ENCODE peak calls at places on chromosomes 13 and 19, in six cellular contexts. One of them, this sample, is unnamed.
A peak's percentile ranks its signal among the peaks of the same experiment; 100 is the strongest.

GRCh38 chr19:15173746-15174404 is 26.9 kb downstream of the NOTCH3 start:
- DNase-seq in breast epithelium: no peak
- DNase-seq in tibial nerve: no peak
- DNase-seq in AG04450: no peak
- DNase-seq in cardiac muscle cell: peak; percentile 21
- DNase-seq in thoracic aorta: no peak
- DNase-seq in this sample: no peak

GRCh38 chr19:10694706-10695105 is 6.5 kb upstream of the QTRT1 start:
- DNase-seq in breast epithelium: no peak
- DNase-seq in tibial nerve: no peak
- DNase-seq in AG04450: no peak
- DNase-seq in cardiac muscle cell: no peak
- DNase-seq in thoracic aorta: no peak
- DNase-seq in this sample: no peak

GRCh38 chr13:73335226-73335625 is 276.4 kb downstream of the KLF5 start:
- DNase-seq in breast epithelium: no peak
- DNase-seq in tibial nerve: no peak
- DNase-seq in AG04450: no peak
- DNase-seq in cardiac muscle cell: peak; percentile 48
- DNase-seq in thoracic aorta: no peak
- DNase-seq in this sample: no peak

GRCh38 chr19:10922638-10923014 is 5.8 kb downstream of the YIPF2 start:
- DNase-seq in breast epithelium: no peak
- DNase-seq in tibial nerve: no peak
- DNase-seq in AG04450: no peak
- DNase-seq in cardiac muscle cell: no peak
- DNase-seq in thoracic aorta: no peak
- DNase-seq in this sample: no peak

GRCh38 chr19:1449467-1450442 is at the start of gene APC2:
- DNase-seq in breast epithelium: no peak
- DNase-seq in tibial nerve: no peak
- DNase-seq in AG04450: no peak
- DNase-seq in cardiac muscle cell: no peak
- DNase-seq in thoracic aorta: no peak
- DNase-seq in this sample: no peak

GRCh38 chr19:35767288-35768081 is 7.9 kb upstream of the ARHGAP33 start:
- DNase-seq in breast epithelium: no peak
- DNase-seq in tibial nerve: no peak
- DNase-seq in AG04450: no peak
- DNase-seq in cardiac muscle cell: no peak
- DNase-seq in thoracic aorta: no peak
- DNase-seq in this sample: no peak

GRCh38 chr13:114105351-114106225 is 26.8 kb downstream of the RASA3 start:
- DNase-seq in breast epithelium: peak; percentile 43
- DNase-seq in tibial nerve: no peak
- DNase-seq in AG04450: no peak
- DNase-seq in cardiac muscle cell: no peak
- DNase-seq in thoracic aorta: no peak
- DNase-seq in this sample: peak; percentile 57

GRCh38 chr19:5186293-5187050 is 154.1 kb downstream of the PTPRS start:
- DNase-seq in breast epithelium: no peak
- DNase-seq in tibial nerve: no peak
- DNase-seq in AG04450: no peak
- DNase-seq in cardiac muscle cell: peak; percentile 52
- DNase-seq in thoracic aorta: no peak
- DNase-seq in this sample: no peak

GRCh38 chr19:49064768-49065611 is at the start of gene NTF4:
- DNase-seq in breast epithelium: no peak
- DNase-seq in tibial nerve: no peak
- DNase-seq in AG04450: no peak
- DNase-seq in cardiac muscle cell: peak; percentile 50
- DNase-seq in thoracic aorta: no peak
- DNase-seq in this sample: no peak

GRCh38 chr19:56538254-56538760 is 441 bp upstream of the ZFP28 start:
- DNase-seq in breast epithelium: peak; percentile 89
- DNase-seq in tibial nerve: peak; percentile 81
- DNase-seq in AG04450: peak; percentile 66
- DNase-seq in cardiac muscle cell: peak; percentile 93
- DNase-seq in thoracic aorta: peak; percentile 66
- DNase-seq in this sample: peak; percentile 96

GRCh38 chr13:28918030-28918429 is 97.9 kb downstream of the MTUS2 start:
- DNase-seq in breast epithelium: no peak
- DNase-seq in tibial nerve: no peak
- DNase-seq in AG04450: no peak
- DNase-seq in cardiac muscle cell: no peak
- DNase-seq in thoracic aorta: no peak
- DNase-seq in this sample: no peak

GRCh38 chr19:10568444-10568825 is 344 bp downstream of the CDKN2D start:
- DNase-seq in breast epithelium: peak; percentile 63
- DNase-seq in tibial nerve: no peak
- DNase-seq in AG04450: no peak
- DNase-seq in cardiac muscle cell: no peak
- DNase-seq in thoracic aorta: no peak
- DNase-seq in this sample: peak; percentile 84

GRCh38 chr19:2045501-2046045 is 5.5 kb downstream of the MKNK2 start:
- DNase-seq in breast epithelium: no peak
- DNase-seq in tibial nerve: no peak
- DNase-seq in AG04450: no peak
- DNase-seq in cardiac muscle cell: no peak
- DNase-seq in thoracic aorta: no peak
- DNase-seq in this sample: no peak

GRCh38 chr19:10701955-10702307 is 692 bp downstream of the QTRT1 start:
- DNase-seq in breast epithelium: no peak
- DNase-seq in tibial nerve: no peak
- DNase-seq in AG04450: no peak
- DNase-seq in cardiac muscle cell: no peak
- DNase-seq in thoracic aorta: no peak
- DNase-seq in this sample: no peak

GRCh38 chr13:97364031-97364430 is 69.9 kb upstream of the RAP2A start:
- DNase-seq in breast epithelium: no peak
- DNase-seq in tibial nerve: no peak
- DNase-seq in AG04450: no peak
- DNase-seq in cardiac muscle cell: no peak
- DNase-seq in thoracic aorta: no peak
- DNase-seq in this sample: no peak

GRCh38 chr13:35874704-35875103 is 256.5 kb downstream of the DCLK1 start:
- DNase-seq in breast epithelium: no peak
- DNase-seq in tibial nerve: no peak
- DNase-seq in AG04450: no peak
- DNase-seq in cardiac muscle cell: no peak
- DNase-seq in thoracic aorta: no peak
- DNase-seq in this sample: no peak

GRCh38 chr13:79349011-79349410 is 57.0 kb downstream of the RBM26 start:
- DNase-seq in breast epithelium: no peak
- DNase-seq in tibial nerve: no peak
- DNase-seq in AG04450: no peak
- DNase-seq in cardiac muscle cell: peak; percentile 29
- DNase-seq in thoracic aorta: no peak
- DNase-seq in this sample: no peak

GRCh38 chr19:46579286-46579944 is 21.7 kb upstream of the CALM3 start:
- DNase-seq in breast epithelium: no peak
- DNase-seq in tibial nerve: no peak
- DNase-seq in AG04450: no peak
- DNase-seq in cardiac muscle cell: peak; percentile 48
- DNase-seq in thoracic aorta: no peak
- DNase-seq in this sample: no peak
- TF ChIP-seq CTCF in breast epithelium: no peak
- TF ChIP-seq CTCF in tibial nerve: peak; percentile 11
- TF ChIP-seq CTCF in AG04450: peak; percentile 48
- TF ChIP-seq CTCF in cardiac muscle cell: peak; percentile 54
- TF ChIP-seq CTCF in thoracic aorta: peak; percentile 15
- TF ChIP-seq CTCF in this sample: peak; percentile 23

GRCh38 chr19:38060346-38060745 is 153.3 kb downstream of the SIPA1L3 start:
- DNase-seq in breast epithelium: no peak
- DNase-seq in tibial nerve: no peak
- DNase-seq in AG04450: no peak
- DNase-seq in cardiac muscle cell: no peak
- DNase-seq in thoracic aorta: no peak
- DNase-seq in this sample: no peak
- H3K27ac ChIP-seq in breast epithelium: no peak overlapping the region
- H3K27ac ChIP-seq in tibial nerve: no peak overlapping the region
- H3K27ac ChIP-seq in AG04450: no peak overlapping the region
- H3K27ac ChIP-seq in cardiac muscle cell: no peak overlapping the region
- H3K27ac ChIP-seq in thoracic aorta: no peak overlapping the region
- H3K27ac ChIP-seq in this sample: peak overlapping the region; percentile 71

GRCh38 chr13:42547615-42548014 is 26.3 kb upstream of the TNFSF11 start:
- DNase-seq in breast epithelium: no peak
- DNase-seq in tibial nerve: no peak
- DNase-seq in AG04450: no peak
- DNase-seq in cardiac muscle cell: no peak
- DNase-seq in thoracic aorta: no peak
- DNase-seq in this sample: no peak

GRCh38 chr13:42545842-42546241 is 28.1 kb upstream of the TNFSF11 start:
- DNase-seq in breast epithelium: no peak
- DNase-seq in tibial nerve: no peak
- DNase-seq in AG04450: no peak
- DNase-seq in cardiac muscle cell: no peak
- DNase-seq in thoracic aorta: no peak
- DNase-seq in this sample: no peak

GRCh38 chr13:42551611-42552010 is 22.3 kb upstream of the TNFSF11 start:
- DNase-seq in breast epithelium: no peak
- DNase-seq in tibial nerve: no peak
- DNase-seq in AG04450: no peak
- DNase-seq in cardiac muscle cell: no peak
- DNase-seq in thoracic aorta: no peak
- DNase-seq in this sample: no peak

GRCh38 chr13:42549555-42549941 is 24.4 kb upstream of the TNFSF11 start:
- DNase-seq in breast epithelium: no peak
- DNase-seq in tibial nerve: no peak
- DNase-seq in AG04450: no peak
- DNase-seq in cardiac muscle cell: no peak
- DNase-seq in thoracic aorta: no peak
- DNase-seq in this sample: no peak

DNA sequence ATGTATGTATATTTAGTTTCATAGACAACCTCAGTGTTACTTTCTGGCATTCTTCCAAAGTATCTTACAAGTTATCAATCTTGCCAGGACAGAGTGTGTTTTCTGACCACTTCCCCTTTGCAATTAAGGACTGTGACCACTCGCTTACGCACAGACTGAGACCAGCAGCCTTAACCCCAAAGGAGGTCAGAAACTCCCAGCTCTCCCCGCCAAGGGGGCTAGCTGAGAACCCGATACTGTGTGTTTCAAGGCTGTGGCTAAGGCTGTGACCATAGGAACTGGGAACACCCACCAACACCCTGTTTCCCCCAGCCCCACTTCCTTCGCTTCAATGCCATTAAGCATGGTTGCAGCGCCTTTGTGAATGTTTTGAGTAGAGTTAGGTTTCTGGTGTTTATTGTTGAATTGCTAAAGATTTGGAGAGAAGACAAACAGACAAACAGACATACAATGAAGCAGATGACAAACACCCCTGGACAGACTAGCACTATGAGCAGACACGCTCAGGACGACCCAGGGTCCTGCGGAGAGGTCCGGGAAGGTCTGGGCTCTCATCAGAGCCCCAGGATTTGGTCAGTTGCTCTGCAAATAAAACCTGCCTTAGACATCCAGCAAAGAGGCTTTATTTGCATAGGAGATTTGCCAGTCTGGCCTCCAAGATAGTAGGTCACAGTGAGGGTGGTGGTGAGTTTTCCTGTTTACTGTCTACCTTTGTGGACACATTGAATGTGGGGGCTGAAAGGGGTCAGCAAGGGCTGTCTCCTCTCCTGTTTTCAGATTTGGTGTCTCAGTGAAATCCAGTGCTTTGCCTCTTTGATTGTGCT is 25.0 kb upstream of the TNFSF11 start:
- DNase-seq in breast epithelium: no peak
- DNase-seq in tibial nerve: no peak
- DNase-seq in AG04450: no peak
- DNase-seq in cardiac muscle cell: peak; percentile 53
- DNase-seq in thoracic aorta: no peak
- DNase-seq in this sample: no peak
- H3K4me3 ChIP-seq in breast epithelium: no peak overlapping the region
- H3K4me3 ChIP-seq in tibial nerve: no peak overlapping the region
- H3K4me3 ChIP-seq in AG04450: no peak overlapping the region
- H3K4me3 ChIP-seq in cardiac muscle cell: no peak overlapping the region
- H3K4me3 ChIP-seq in thoracic aorta: no peak overlapping the region
- H3K4me3 ChIP-seq in this sample: no peak overlapping the region

GRCh38 chr19:50465986-50466771 is 10.1 kb upstream of the EMC10 start:
- DNase-seq in breast epithelium: no peak
- DNase-seq in tibial nerve: no peak
- DNase-seq in AG04450: no peak
- DNase-seq in cardiac muscle cell: no peak
- DNase-seq in thoracic aorta: no peak
- DNase-seq in this sample: peak; percentile 85
- TF ChIP-seq CTCF in breast epithelium: no peak
- TF ChIP-seq CTCF in tibial nerve: no peak
- TF ChIP-seq CTCF in AG04450: peak; percentile 29
- TF ChIP-seq CTCF in cardiac muscle cell: no peak
- TF ChIP-seq CTCF in thoracic aorta: no peak
- TF ChIP-seq CTCF in this sample: no peak

GRCh38 chr13:39835253-39835652 is 179.8 kb downstream of the COG6 start:
- DNase-seq in breast epithelium: no peak
- DNase-seq in tibial nerve: no peak
- DNase-seq in AG04450: no peak
- DNase-seq in cardiac muscle cell: no peak
- DNase-seq in thoracic aorta: no peak
- DNase-seq in this sample: no peak
- H3K27ac ChIP-seq in breast epithelium: no peak overlapping the region
- H3K27ac ChIP-seq in tibial nerve: no peak overlapping the region
- H3K27ac ChIP-seq in AG04450: no peak overlapping the region
- H3K27ac ChIP-seq in cardiac muscle cell: no peak overlapping the region
- H3K27ac ChIP-seq in thoracic aorta: no peak overlapping the region
- H3K27ac ChIP-seq in this sample: no peak overlapping the region